ENCODE peak calls at places on chromosomes 3 and 15, in eight cellular contexts. One of them, this sample, is unnamed.

GRCh38 chr3:163490119-163490518 is 1588.2 kb downstream of the SI start:
- DNase-seq in Daoy: peak; percentile 61
- DNase-seq in activated CD4-positive, alpha-beta T cell treated with anti-CD3 and anti-CD28 coated beads, Interleukin-2, amount 10 ng/mL, durations not matched to agents 7 days and 5 days: peak; percentile 33
- DNase-seq in GM04504: peak; percentile 2
- DNase-seq in stimulated activated CD4-positive, alpha-beta T cell treated with anti-CD3 and anti-CD28 coated beads, TNF-alpha, amount 100 ng/mL, for 1 hour: no peak
- DNase-seq in A673: peak; percentile 63
- DNase-seq in RWPE1: peak; percentile 13
- DNase-seq in activated naive CD4-positive, alpha-beta T cell treated with anti-CD3 and anti-CD28 coated beads, Interleukin-2, amount 50 U/mL, for 16 hours: no peak
- DNase-seq in this sample: peak; percentile 57

GRCh38 chr3:194572131-194572789 is 61.0 kb downstream of the TMEM44 start:
- DNase-seq in Daoy: peak; percentile 93
- DNase-seq in activated CD4-positive, alpha-beta T cell treated with anti-CD3 and anti-CD28 coated beads, Interleukin-2, amount 10 ng/mL, durations not matched to agents 7 days and 5 days: no peak
- DNase-seq in GM04504: peak; percentile 96
- DNase-seq in stimulated activated CD4-positive, alpha-beta T cell treated with anti-CD3 and anti-CD28 coated beads, TNF-alpha, amount 100 ng/mL, for 1 hour: no peak
- DNase-seq in A673: peak; percentile 24
- DNase-seq in RWPE1: peak; percentile 57
- DNase-seq in activated naive CD4-positive, alpha-beta T cell treated with anti-CD3 and anti-CD28 coated beads, Interleukin-2, amount 50 U/mL, for 16 hours: no peak
- DNase-seq in this sample: peak; percentile 26

GRCh38 chr15:99100245-99101173 is 4.4 kb upstream of the SYNM start:
- DNase-seq in Daoy: peak; percentile 82
- DNase-seq in activated CD4-positive, alpha-beta T cell treated with anti-CD3 and anti-CD28 coated beads, Interleukin-2, amount 10 ng/mL, durations not matched to agents 7 days and 5 days: peak; percentile 43
- DNase-seq in GM04504: peak; percentile 29
- DNase-seq in stimulated activated CD4-positive, alpha-beta T cell treated with anti-CD3 and anti-CD28 coated beads, TNF-alpha, amount 100 ng/mL, for 1 hour: no peak
- DNase-seq in A673: peak; percentile 80
- DNase-seq in RWPE1: peak; percentile 77
- DNase-seq in activated naive CD4-positive, alpha-beta T cell treated with anti-CD3 and anti-CD28 coated beads, Interleukin-2, amount 50 U/mL, for 16 hours: peak; percentile 37
- DNase-seq in this sample: peak; percentile 78

GRCh38 chr15:40307421-40308165 is at the start of gene PLCB2:
- DNase-seq in Daoy: peak; percentile 48
- DNase-seq in activated CD4-positive, alpha-beta T cell treated with anti-CD3 and anti-CD28 coated beads, Interleukin-2, amount 10 ng/mL, durations not matched to agents 7 days and 5 days: peak; percentile 79
- DNase-seq in GM04504: no peak
- DNase-seq in stimulated activated CD4-positive, alpha-beta T cell treated with anti-CD3 and anti-CD28 coated beads, TNF-alpha, amount 100 ng/mL, for 1 hour: peak; percentile 40
- DNase-seq in A673: no peak
- DNase-seq in RWPE1: no peak
- DNase-seq in activated naive CD4-positive, alpha-beta T cell treated with anti-CD3 and anti-CD28 coated beads, Interleukin-2, amount 50 U/mL, for 16 hours: peak; percentile 69
- DNase-seq in this sample: peak; percentile 30

GRCh38 chr3:32288819-32289218 is 50.3 kb downstream of the CMTM8 start:
- DNase-seq in Daoy: no peak
- DNase-seq in activated CD4-positive, alpha-beta T cell treated with anti-CD3 and anti-CD28 coated beads, Interleukin-2, amount 10 ng/mL, durations not matched to agents 7 days and 5 days: peak; percentile 50
- DNase-seq in GM04504: no peak
- DNase-seq in stimulated activated CD4-positive, alpha-beta T cell treated with anti-CD3 and anti-CD28 coated beads, TNF-alpha, amount 100 ng/mL, for 1 hour: no peak
- DNase-seq in A673: no peak
- DNase-seq in RWPE1: no peak
- DNase-seq in activated naive CD4-positive, alpha-beta T cell treated with anti-CD3 and anti-CD28 coated beads, Interleukin-2, amount 50 U/mL, for 16 hours: no peak
- DNase-seq in this sample: no peak

GRCh38 chr3:77329161-77329560 is 289.3 kb downstream of the ROBO2 start:
- DNase-seq in Daoy: no peak
- DNase-seq in activated CD4-positive, alpha-beta T cell treated with anti-CD3 and anti-CD28 coated beads, Interleukin-2, amount 10 ng/mL, durations not matched to agents 7 days and 5 days: no peak
- DNase-seq in GM04504: no peak
- DNase-seq in stimulated activated CD4-positive, alpha-beta T cell treated with anti-CD3 and anti-CD28 coated beads, TNF-alpha, amount 100 ng/mL, for 1 hour: no peak
- DNase-seq in A673: no peak
- DNase-seq in RWPE1: no peak
- DNase-seq in activated naive CD4-positive, alpha-beta T cell treated with anti-CD3 and anti-CD28 coated beads, Interleukin-2, amount 50 U/mL, for 16 hours: no peak
- DNase-seq in this sample: no peak

GRCh38 chr15:29348308-29348914 is 78.8 kb upstream of the NSMCE3 start:
- DNase-seq in Daoy: peak; percentile 13
- DNase-seq in activated CD4-positive, alpha-beta T cell treated with anti-CD3 and anti-CD28 coated beads, Interleukin-2, amount 10 ng/mL, durations not matched to agents 7 days and 5 days: no peak
- DNase-seq in GM04504: peak; percentile 11
- DNase-seq in stimulated activated CD4-positive, alpha-beta T cell treated with anti-CD3 and anti-CD28 coated beads, TNF-alpha, amount 100 ng/mL, for 1 hour: no peak
- DNase-seq in A673: no peak
- DNase-seq in RWPE1: no peak
- DNase-seq in activated naive CD4-positive, alpha-beta T cell treated with anti-CD3 and anti-CD28 coated beads, Interleukin-2, amount 50 U/mL, for 16 hours: no peak
- DNase-seq in this sample: no peak

GRCh38 chr3:190504354-190505125 is 9.3 kb upstream of the IL1RAP start:
- DNase-seq in Daoy: no peak
- DNase-seq in activated CD4-positive, alpha-beta T cell treated with anti-CD3 and anti-CD28 coated beads, Interleukin-2, amount 10 ng/mL, durations not matched to agents 7 days and 5 days: no peak
- DNase-seq in GM04504: no peak
- DNase-seq in stimulated activated CD4-positive, alpha-beta T cell treated with anti-CD3 and anti-CD28 coated beads, TNF-alpha, amount 100 ng/mL, for 1 hour: no peak
- DNase-seq in A673: no peak
- DNase-seq in RWPE1: no peak
- DNase-seq in activated naive CD4-positive, alpha-beta T cell treated with anti-CD3 and anti-CD28 coated beads, Interleukin-2, amount 50 U/mL, for 16 hours: no peak
- DNase-seq in this sample: no peak

GRCh38 chr3:58383904-58384303 is 49.7 kb downstream of the PDHB start:
- DNase-seq in Daoy: peak; percentile 96
- DNase-seq in activated CD4-positive, alpha-beta T cell treated with anti-CD3 and anti-CD28 coated beads, Interleukin-2, amount 10 ng/mL, durations not matched to agents 7 days and 5 days: no peak
- DNase-seq in GM04504: peak; percentile 99
- DNase-seq in stimulated activated CD4-positive, alpha-beta T cell treated with anti-CD3 and anti-CD28 coated beads, TNF-alpha, amount 100 ng/mL, for 1 hour: no peak
- DNase-seq in A673: peak; percentile 6
- DNase-seq in RWPE1: peak; percentile 65
- DNase-seq in activated naive CD4-positive, alpha-beta T cell treated with anti-CD3 and anti-CD28 coated beads, Interleukin-2, amount 50 U/mL, for 16 hours: no peak
- DNase-seq in this sample: peak; percentile 85

GRCh38 chr3:40381904-40382616 is 4.9 kb upstream of the ENTPD3 start:
- DNase-seq in Daoy: no peak
- DNase-seq in activated CD4-positive, alpha-beta T cell treated with anti-CD3 and anti-CD28 coated beads, Interleukin-2, amount 10 ng/mL, durations not matched to agents 7 days and 5 days: no peak
- DNase-seq in GM04504: no peak
- DNase-seq in stimulated activated CD4-positive, alpha-beta T cell treated with anti-CD3 and anti-CD28 coated beads, TNF-alpha, amount 100 ng/mL, for 1 hour: no peak
- DNase-seq in A673: no peak
- DNase-seq in RWPE1: no peak
- DNase-seq in activated naive CD4-positive, alpha-beta T cell treated with anti-CD3 and anti-CD28 coated beads, Interleukin-2, amount 50 U/mL, for 16 hours: no peak
- DNase-seq in this sample: no peak

GRCh38 chr3:9183811-9184463 is 65.5 kb downstream of the SRGAP3 start:
- DNase-seq in Daoy: no peak
- DNase-seq in activated CD4-positive, alpha-beta T cell treated with anti-CD3 and anti-CD28 coated beads, Interleukin-2, amount 10 ng/mL, durations not matched to agents 7 days and 5 days: no peak
- DNase-seq in GM04504: no peak
- DNase-seq in stimulated activated CD4-positive, alpha-beta T cell treated with anti-CD3 and anti-CD28 coated beads, TNF-alpha, amount 100 ng/mL, for 1 hour: no peak
- DNase-seq in A673: no peak
- DNase-seq in RWPE1: no peak
- DNase-seq in activated naive CD4-positive, alpha-beta T cell treated with anti-CD3 and anti-CD28 coated beads, Interleukin-2, amount 50 U/mL, for 16 hours: no peak
- DNase-seq in this sample: no peak

GRCh38 chr15:40252438-40253178 is 13.7 kb downstream of the PAK6 start:
- DNase-seq in Daoy: no peak
- DNase-seq in activated CD4-positive, alpha-beta T cell treated with anti-CD3 and anti-CD28 coated beads, Interleukin-2, amount 10 ng/mL, durations not matched to agents 7 days and 5 days: no peak
- DNase-seq in GM04504: no peak
- DNase-seq in stimulated activated CD4-positive, alpha-beta T cell treated with anti-CD3 and anti-CD28 coated beads, TNF-alpha, amount 100 ng/mL, for 1 hour: no peak
- DNase-seq in A673: peak; percentile 33
- DNase-seq in RWPE1: no peak
- DNase-seq in activated naive CD4-positive, alpha-beta T cell treated with anti-CD3 and anti-CD28 coated beads, Interleukin-2, amount 50 U/mL, for 16 hours: no peak
- DNase-seq in this sample: no peak

GRCh38 chr3:69665026-69665739 is 74.1 kb upstream of the MITF start:
- DNase-seq in Daoy: peak; percentile 87
- DNase-seq in activated CD4-positive, alpha-beta T cell treated with anti-CD3 and anti-CD28 coated beads, Interleukin-2, amount 10 ng/mL, durations not matched to agents 7 days and 5 days: no peak
- DNase-seq in GM04504: no peak
- DNase-seq in stimulated activated CD4-positive, alpha-beta T cell treated with anti-CD3 and anti-CD28 coated beads, TNF-alpha, amount 100 ng/mL, for 1 hour: no peak
- DNase-seq in A673: no peak
- DNase-seq in RWPE1: peak; percentile 24
- DNase-seq in activated naive CD4-positive, alpha-beta T cell treated with anti-CD3 and anti-CD28 coated beads, Interleukin-2, amount 50 U/mL, for 16 hours: no peak
- DNase-seq in this sample: peak; percentile 43

GRCh38 chr15:40092416-40093223 is 16.1 kb downstream of the BMF start:
- DNase-seq in Daoy: no peak
- DNase-seq in activated CD4-positive, alpha-beta T cell treated with anti-CD3 and anti-CD28 coated beads, Interleukin-2, amount 10 ng/mL, durations not matched to agents 7 days and 5 days: no peak
- DNase-seq in GM04504: peak; percentile 93
- DNase-seq in stimulated activated CD4-positive, alpha-beta T cell treated with anti-CD3 and anti-CD28 coated beads, TNF-alpha, amount 100 ng/mL, for 1 hour: no peak
- DNase-seq in A673: peak; percentile 95
- DNase-seq in RWPE1: no peak
- DNase-seq in activated naive CD4-positive, alpha-beta T cell treated with anti-CD3 and anti-CD28 coated beads, Interleukin-2, amount 50 U/mL, for 16 hours: no peak
- DNase-seq in this sample: peak; percentile 89

GRCh38 chr3:124793054-124793740 is 62.9 kb downstream of the UMPS start:
- DNase-seq in Daoy: peak; percentile 47
- DNase-seq in activated CD4-positive, alpha-beta T cell treated with anti-CD3 and anti-CD28 coated beads, Interleukin-2, amount 10 ng/mL, durations not matched to agents 7 days and 5 days: no peak
- DNase-seq in GM04504: peak; percentile 73
- DNase-seq in stimulated activated CD4-positive, alpha-beta T cell treated with anti-CD3 and anti-CD28 coated beads, TNF-alpha, amount 100 ng/mL, for 1 hour: no peak
- DNase-seq in A673: no peak
- DNase-seq in RWPE1: peak; percentile 90
- DNase-seq in activated naive CD4-positive, alpha-beta T cell treated with anti-CD3 and anti-CD28 coated beads, Interleukin-2, amount 50 U/mL, for 16 hours: no peak
- DNase-seq in this sample: no peak

GRCh38 chr15:58147151-58147550 is 9.0 kb downstream of the AQP9 start:
- DNase-seq in Daoy: peak; percentile 51
- DNase-seq in activated CD4-positive, alpha-beta T cell treated with anti-CD3 and anti-CD28 coated beads, Interleukin-2, amount 10 ng/mL, durations not matched to agents 7 days and 5 days: no peak
- DNase-seq in GM04504: no peak
- DNase-seq in stimulated activated CD4-positive, alpha-beta T cell treated with anti-CD3 and anti-CD28 coated beads, TNF-alpha, amount 100 ng/mL, for 1 hour: no peak
- DNase-seq in A673: no peak
- DNase-seq in RWPE1: no peak
- DNase-seq in activated naive CD4-positive, alpha-beta T cell treated with anti-CD3 and anti-CD28 coated beads, Interleukin-2, amount 50 U/mL, for 16 hours: no peak
- DNase-seq in this sample: no peak

GRCh38 chr3:177333535-177334495 is 136.5 kb upstream of the TBL1XR1 start:
- DNase-seq in Daoy: no peak
- DNase-seq in activated CD4-positive, alpha-beta T cell treated with anti-CD3 and anti-CD28 coated beads, Interleukin-2, amount 10 ng/mL, durations not matched to agents 7 days and 5 days: no peak
- DNase-seq in GM04504: no peak
- DNase-seq in stimulated activated CD4-positive, alpha-beta T cell treated with anti-CD3 and anti-CD28 coated beads, TNF-alpha, amount 100 ng/mL, for 1 hour: no peak
- DNase-seq in A673: no peak
- DNase-seq in RWPE1: no peak
- DNase-seq in activated naive CD4-positive, alpha-beta T cell treated with anti-CD3 and anti-CD28 coated beads, Interleukin-2, amount 50 U/mL, for 16 hours: no peak
- DNase-seq in this sample: no peak

GRCh38 chr3:25001041-25001591 is 426.9 kb upstream of the RARB start:
- DNase-seq in Daoy: no peak
- DNase-seq in activated CD4-positive, alpha-beta T cell treated with anti-CD3 and anti-CD28 coated beads, Interleukin-2, amount 10 ng/mL, durations not matched to agents 7 days and 5 days: no peak
- DNase-seq in GM04504: no peak
- DNase-seq in stimulated activated CD4-positive, alpha-beta T cell treated with anti-CD3 and anti-CD28 coated beads, TNF-alpha, amount 100 ng/mL, for 1 hour: no peak
- DNase-seq in A673: no peak
- DNase-seq in RWPE1: no peak
- DNase-seq in activated naive CD4-positive, alpha-beta T cell treated with anti-CD3 and anti-CD28 coated beads, Interleukin-2, amount 50 U/mL, for 16 hours: no peak
- DNase-seq in this sample: no peak

GRCh38 chr3:41190509-41191284 is 8.6 kb upstream of the CTNNB1 start:
- DNase-seq in Daoy: no peak
- DNase-seq in activated CD4-positive, alpha-beta T cell treated with anti-CD3 and anti-CD28 coated beads, Interleukin-2, amount 10 ng/mL, durations not matched to agents 7 days and 5 days: no peak
- DNase-seq in GM04504: no peak
- DNase-seq in stimulated activated CD4-positive, alpha-beta T cell treated with anti-CD3 and anti-CD28 coated beads, TNF-alpha, amount 100 ng/mL, for 1 hour: no peak
- DNase-seq in A673: no peak
- DNase-seq in RWPE1: no peak
- DNase-seq in activated naive CD4-positive, alpha-beta T cell treated with anti-CD3 and anti-CD28 coated beads, Interleukin-2, amount 50 U/mL, for 16 hours: no peak
- DNase-seq in this sample: no peak

GRCh38 chr3:13708871-13709595 is 160.1 kb downstream of the FBLN2 start:
- DNase-seq in Daoy: no peak
- DNase-seq in activated CD4-positive, alpha-beta T cell treated with anti-CD3 and anti-CD28 coated beads, Interleukin-2, amount 10 ng/mL, durations not matched to agents 7 days and 5 days: peak; percentile 4
- DNase-seq in GM04504: no peak
- DNase-seq in stimulated activated CD4-positive, alpha-beta T cell treated with anti-CD3 and anti-CD28 coated beads, TNF-alpha, amount 100 ng/mL, for 1 hour: no peak
- DNase-seq in A673: no peak
- DNase-seq in RWPE1: no peak
- DNase-seq in activated naive CD4-positive, alpha-beta T cell treated with anti-CD3 and anti-CD28 coated beads, Interleukin-2, amount 50 U/mL, for 16 hours: no peak
- DNase-seq in this sample: no peak

This sample was measured in MG63.